ENCODE peak calls at places on chromosomes 3 and 15, in four cellular contexts. R is fibroblast of mammary gland, W is body of pancreas, P is cardiac fibroblast. U is an unnamed sample.

GRCh38 chr15:64856429-64857145 is 14.9 kb downstream of the PLEKHO2 start:
- DNase-seq in R (no peak), W (peak), P (peak), U (no peak)

GRCh38 chr3:183515968-183516851 is 39.3 kb downstream of the KLHL6 start:
- DNase-seq in R (no peak), W (peak), P (no peak), U (peak)

GRCh38 chr3:171092467-171092911 is 66.0 kb upstream of the SLC2A2 start:
- DNase-seq in R (peak), W (no peak), P (peak), U (no peak)

GRCh38 chr3:43512749-43513404 is 108.9 kb downstream of the ANO10 start:
- DNase-seq in R (peak), W (no peak), P (no peak), U (no peak)

GRCh38 chr3:183823963-183824362 is 1.4 kb downstream of the MAP6D1 start:
- DNase-seq in R (no peak), W (no peak), P (no peak), U (no peak)

GRCh38 chr3:46892285-46893145 is 15.0 kb downstream of the PTH1R start:
- DNase-seq in R (peak), W (peak), P (peak), U (no peak)

GRCh38 chr15:53297828-53298227 is 461.6 kb downstream of the WDR72 start:
- DNase-seq in R (no peak), W (no peak), P (no peak), U (no peak)

GRCh38 chr3:127097516-127097915 is 95.4 kb upstream of the PRR23E start:
- DNase-seq in R (no peak), W (no peak), P (no peak), U (no peak)

GRCh38 chr3:114624676-114625181 is 330.9 kb downstream of the TIGIT start:
- DNase-seq in R (peak), W (peak), P (peak), U (no peak)

GRCh38 chr3:60758169-60758568 is 493.1 kb downstream of the FHIT start:
- DNase-seq in R (no peak), W (no peak), P (no peak), U (no peak)

GRCh38 chr3:148513066-148513671 is 184.5 kb upstream of the AGTR1 start:
- DNase-seq in R (peak), W (no peak), P (peak), U (no peak)

GRCh38 chr3:78764634-78765033 is 1003.2 kb downstream of the ROBO1 start:
- DNase-seq in R (no peak), W (no peak), P (no peak), U (no peak)

GRCh38 chr3:47870156-47870555 is 67.2 kb downstream of the DHX30 start:
- DNase-seq in R (no peak), W (no peak), P (no peak), U (no peak)

GRCh38 chr3:38327335-38328009 is 19.1 kb upstream of the XYLB start:
- DNase-seq in R (peak), W (no peak), P (peak), U (no peak)

GRCh38 chr3:12002912-12003311 is 1.3 kb upstream of the SYN2 start:
- DNase-seq in R (no peak), W (no peak), P (no peak), U (no peak)

GRCh38 chr15:64681424-64682024 is 93.9 kb downstream of the RBPMS2 start:
- DNase-seq in R (peak), W (peak), P (peak), U (peak)

GRCh38 chr15:68302729-68303128 is 25.2 kb downstream of the FEM1B start:
- DNase-seq in R (no peak), W (peak), P (no peak), U (no peak)

GRCh38 chr3:99674086-99674789 is 35.8 kb downstream of the COL8A1 start:
- DNase-seq in R (no peak), W (no peak), P (peak), U (no peak)

GRCh38 chr15:56942118-56942517 is 23.7 kb downstream of the TCF12 start:
- DNase-seq in R (no peak), W (no peak), P (no peak), U (no peak)

GRCh38 chr3:170476291-170476690 is 57.6 kb downstream of the CLDN11 start:
- DNase-seq in R (no peak), W (no peak), P (no peak), U (no peak)

GRCh38 chr15:71709808-71710418 is 100.4 kb upstream of the NR2E3 start:
- DNase-seq in R (no peak), W (no peak), P (no peak), U (no peak)

GRCh38 chr3:148551767-148552260 is 145.9 kb upstream of the AGTR1 start:
- DNase-seq in R (peak), W (no peak), P (no peak), U (no peak)

GRCh38 chr3:107124885-107125284 is 252.4 kb upstream of the CCDC54 start:
- DNase-seq in R (peak), W (no peak), P (peak), U (no peak)

GRCh38 chr15:78301813-78302212 is 2.4 kb upstream of the SKIC8 start:
- DNase-seq in R (no peak), W (no peak), P (no peak), U (no peak)

GRCh38 chr15:70078578-70079417 is 18.9 kb downstream of the TLE3 start:
- DNase-seq in R (no peak), W (no peak), P (no peak), U (no peak)

GRCh38 chr3:125357032-125357658 is 18.0 kb downstream of the ZNF148 start:
- DNase-seq in R (peak), W (peak), P (peak), U (peak)

GRCh38 chr3:61530355-61530754 is 31.0 kb upstream of the PTPRG start:
- DNase-seq in R (peak), W (peak), P (peak), U (no peak)

GRCh38 chr15:68644088-68644904 is 65.5 kb downstream of the CORO2B start:
- DNase-seq in R (peak), W (no peak), P (peak), U (no peak)

GRCh38 chr3:56758539-56758981 is 43.2 kb downstream of the ARHGEF3 start:
- DNase-seq in R (peak), W (peak), P (peak), U (peak)

GRCh38 chr3:52552089-52552488 is 15.7 kb downstream of the UQCC5 start:
- DNase-seq in R (no peak), W (no peak), P (no peak), U (no peak)

DNA sequence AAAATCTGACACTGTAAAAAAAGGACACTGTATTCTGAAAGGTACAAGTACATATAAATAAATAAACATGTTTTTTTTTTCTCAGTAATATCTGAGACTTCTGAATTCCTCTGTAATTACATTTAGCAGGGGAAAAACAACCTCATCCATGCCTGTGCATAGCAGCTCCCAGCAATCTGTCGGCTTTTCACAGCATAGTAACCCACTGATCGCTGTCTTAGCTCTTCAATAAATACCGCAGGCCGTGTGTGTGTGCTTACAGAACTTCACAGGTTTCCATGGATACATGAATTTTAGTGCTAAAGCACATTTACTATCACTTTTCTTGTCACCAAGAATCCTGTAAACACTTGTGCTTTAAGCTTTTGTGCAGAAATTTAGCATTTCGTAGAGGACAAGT is 4.0 kb upstream of the PLAAT1 start:
- DNase-seq in R (no peak), W (no peak), P (no peak), U (no peak)
- TF ChIP-seq CTCF in R (no peak), W (no peak), P (no peak), U (no peak)

GRCh38 chr3:33064929-33065328 is 32.0 kb downstream of the GLB1 start:
- DNase-seq in R (no peak), W (no peak), P (no peak), U (no peak)
- TF ChIP-seq CTCF in R (no peak), W (no peak), P (no peak), U (peak)

DNA sequence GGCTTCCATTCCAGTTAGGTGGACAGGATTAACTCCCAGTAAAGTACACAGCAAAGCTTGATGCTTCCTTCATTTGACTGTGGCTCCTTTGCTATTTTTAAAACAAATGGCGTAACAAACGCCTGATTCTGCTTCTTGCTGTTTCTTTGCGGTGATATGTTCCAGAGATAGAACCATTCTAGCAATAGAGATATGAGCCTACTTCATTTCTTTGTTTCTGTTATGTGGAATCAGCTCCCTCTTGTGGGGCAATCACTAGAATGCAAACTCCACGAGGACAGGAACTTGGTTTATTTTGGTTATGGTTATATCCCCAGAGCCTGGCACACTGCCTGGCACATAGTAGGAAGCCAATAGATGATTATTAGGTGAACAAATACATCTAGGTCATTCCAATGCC is 122.6 kb upstream of the SLC6A11 start:
- DNase-seq in R (no peak), W (no peak), P (peak), U (no peak)
- TF ChIP-seq CTCF in R (no peak), W (no peak), P (peak), U (no peak)

GRCh38 chr3:116453676-116454346 is 8.5 kb upstream of the LSAMP start:
- DNase-seq in R (peak), W (no peak), P (peak), U (no peak)
- TF ChIP-seq CTCF in R (peak), W (no peak), P (no peak), U (no peak)

DNA sequence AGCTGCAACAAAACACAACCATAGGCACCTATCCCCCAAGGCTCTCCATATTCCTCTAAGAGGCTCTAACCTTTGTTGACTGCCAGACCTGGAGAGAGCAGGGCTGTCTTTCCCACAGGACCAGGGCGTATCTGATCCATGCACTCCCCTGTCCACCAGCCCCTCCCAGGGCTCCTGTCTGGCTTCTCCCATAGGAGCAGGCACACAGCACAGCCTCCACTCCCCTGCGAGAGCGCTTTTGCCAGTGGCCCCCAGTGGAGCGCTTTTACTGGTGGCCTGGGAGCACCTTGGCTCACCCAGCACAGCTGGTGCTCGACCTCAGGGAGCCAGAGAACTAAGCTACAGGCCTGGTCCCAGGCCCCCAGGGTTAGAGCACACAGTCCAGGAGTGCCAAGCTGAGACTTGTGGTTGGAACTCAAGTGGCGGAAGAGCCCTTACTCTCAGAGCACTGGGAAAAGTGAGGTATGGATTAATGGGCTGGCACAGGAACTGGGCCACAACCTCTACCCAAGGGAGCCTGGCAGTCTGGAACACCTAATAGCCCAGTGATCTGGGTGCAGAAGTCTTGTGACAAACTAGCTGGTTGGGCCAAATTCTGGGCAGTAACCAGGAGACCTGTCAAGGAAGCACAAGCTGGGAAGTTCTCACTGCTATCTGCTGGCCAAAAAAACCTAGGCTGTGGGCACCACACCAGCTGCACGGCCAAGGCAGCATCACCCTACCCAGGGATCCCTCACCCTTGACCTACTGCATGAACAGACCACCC is 79.6 kb downstream of the PPP2R3A start:
- DNase-seq in R (no peak), W (no peak), P (no peak), U (no peak)
- TF ChIP-seq CTCF in R (no peak), W (no peak), P (no peak), U (no peak)

DNA sequence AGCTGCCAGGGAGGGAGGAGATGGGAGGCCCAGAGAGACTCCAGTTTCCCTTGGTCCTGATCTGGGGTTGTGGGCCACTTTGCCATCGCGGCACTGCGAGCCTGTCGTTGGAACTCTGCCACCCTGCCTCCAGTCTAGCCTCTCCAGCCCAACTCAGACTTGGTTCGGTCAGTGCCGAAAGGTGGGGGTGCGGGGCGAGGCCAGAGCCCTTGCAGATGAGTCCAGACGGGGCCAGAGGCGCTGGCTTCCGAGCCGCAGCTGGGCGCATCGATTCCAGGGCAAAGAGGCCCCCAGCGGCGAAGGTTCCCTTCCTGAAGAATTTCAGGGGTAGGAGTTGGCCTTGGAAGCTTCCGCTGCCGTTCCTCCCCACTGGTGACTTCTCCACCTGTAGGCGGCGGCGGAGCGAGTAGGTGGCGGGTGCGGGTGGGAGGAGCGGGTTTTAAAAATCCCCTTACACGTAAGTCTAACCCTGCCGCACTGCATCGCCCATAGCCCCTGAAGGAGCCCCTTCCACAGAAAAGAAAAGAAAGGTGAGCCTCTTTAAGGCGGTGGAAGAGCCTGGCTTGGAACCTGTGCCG is 5.1 kb downstream of the WNT5A start:
- DNase-seq in R (peak), W (no peak), P (no peak), U (peak)
- TF ChIP-seq CTCF in R (peak), W (peak), P (peak), U (no peak)

GRCh38 chr3:111498022-111498421 is 44.0 kb upstream of the CD96 start:
- DNase-seq in R (no peak), W (no peak), P (no peak), U (no peak)

GRCh38 chr3:111496894-111497559 is 45.0 kb upstream of the CD96 start:
- DNase-seq in R (no peak), W (no peak), P (no peak), U (no peak)

GRCh38 chr3:111493276-111493675 is 48.7 kb upstream of the CD96 start:
- DNase-seq in R (no peak), W (no peak), P (no peak), U (no peak)
- TF ChIP-seq CTCF in R (no peak), W (no peak), P (no peak), U (no peak)

DNA sequence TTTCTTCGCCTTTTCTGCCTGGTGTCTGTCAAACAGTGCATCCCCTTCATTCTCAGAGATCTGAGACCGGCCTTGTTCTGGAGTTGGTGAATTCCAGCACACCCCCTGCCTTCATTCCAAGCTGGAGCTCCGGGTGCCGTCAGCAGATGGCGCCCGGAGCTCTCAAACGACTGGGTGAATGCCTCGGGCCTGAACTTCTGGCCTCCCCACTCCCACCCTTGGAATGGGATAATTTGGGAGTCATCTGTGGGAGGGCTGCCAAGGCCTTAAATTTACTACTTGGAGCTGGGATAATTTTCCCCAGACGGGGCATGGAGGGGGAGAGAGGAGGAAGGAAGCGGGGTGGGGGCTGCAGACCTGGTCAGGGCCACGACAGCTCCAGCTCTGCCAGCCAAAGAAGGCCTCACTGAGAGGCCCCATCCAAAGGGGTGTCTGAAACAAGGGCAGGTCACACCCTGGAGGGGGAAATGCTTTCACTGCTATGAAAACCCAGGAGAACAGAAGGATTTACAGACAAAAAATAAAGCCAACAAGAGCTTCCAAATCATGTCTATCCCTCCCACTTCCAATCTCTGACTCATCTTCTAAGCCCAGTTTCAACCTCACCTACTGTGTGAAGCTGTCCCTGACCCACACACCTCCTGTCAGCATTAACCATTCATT is 187.9 kb downstream of the OPA1 start:
- DNase-seq in R (peak), W (peak), P (peak), U (peak)
- TF ChIP-seq CTCF in R (peak), W (peak), P (peak), U (peak)

GRCh38 chr3:27368831-27369607 is at the start of gene NEK10:
- DNase-seq in R (peak), W (peak), P (peak), U (peak)
- TF ChIP-seq CTCF in R (no peak), W (no peak), P (no peak), U (no peak)

GRCh38 chr3:194604126-194604525 is 29.1 kb downstream of the TMEM44 start:
- DNase-seq in R (no peak), W (no peak), P (no peak), U (no peak)

GRCh38 chr3:194606941-194607340 is 26.3 kb downstream of the TMEM44 start:
- DNase-seq in R (no peak), W (no peak), P (no peak), U (no peak)

GRCh38 chr3:194606163-194606562 is 27.1 kb downstream of the TMEM44 start:
- DNase-seq in R (no peak), W (no peak), P (no peak), U (no peak)

GRCh38 chr3:194602580-194603300 is 30.5 kb downstream of the TMEM44 start:
- DNase-seq in R (no peak), W (no peak), P (no peak), U (no peak)

DNA sequence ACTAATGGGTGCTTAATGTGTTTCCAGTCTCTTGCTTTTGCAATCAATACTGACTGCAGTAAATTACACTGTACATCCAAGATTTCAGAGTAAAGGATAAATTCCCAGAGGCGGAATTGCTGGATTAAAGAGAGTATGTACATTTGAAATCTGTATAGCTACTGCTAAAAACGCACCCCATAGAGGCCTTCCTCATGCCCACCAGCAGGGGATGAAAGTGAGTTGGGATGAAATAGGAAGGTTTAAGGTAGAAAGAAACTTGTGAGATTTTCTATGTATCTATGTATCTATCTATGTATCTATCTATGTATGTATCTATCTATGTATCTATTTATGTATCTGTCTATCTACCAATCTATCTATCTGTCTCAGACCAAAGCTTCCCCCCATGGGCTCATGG is 28.4 kb downstream of the TMEM44 start:
- DNase-seq in R (no peak), W (no peak), P (no peak), U (no peak)
- TF ChIP-seq CTCF in R (peak), W (no peak), P (peak), U (no peak)

U was measured in GM10248.